ENCODE peak calls at places on chromosomes 3 and 15, in nine cellular contexts. K is ACHN; N is astrocyte; B is activated naive CD8-positive, alpha-beta T cell treated with anti-CD3 and anti-CD28 coated beads, Interleukin-2, amount 10 ng/mL, durations not matched to agents 7 days and 5 days; S is pancreas; P is kidney tubule cell; E is CD4-positive, CD25-positive, alpha-beta regulatory T cell; L is activated CD8-positive, alpha-beta memory T cell treated with anti-CD3 and anti-CD28 coated beads, Interleukin-2, amount 50 U/mL, for 48 hours; V is RKO. F is an unnamed sample.

GRCh38 chr3:63193647-63194046 is 84.5 kb upstream of the SYNPR start:
- DNase-seq in B (no peak), E (no peak), K (peak; percentile 33), L (no peak), S (no peak), P (peak; percentile 25), N (peak; percentile 10), V (peak; percentile 36), F (no peak)

GRCh38 chr15:66294157-66294931 is 976 bp downstream of the DIS3L start:
- DNase-seq in L (no peak), E (peak; percentile 27), V (peak; percentile 97), S (peak; percentile 23), B (no peak), N (peak; percentile 75), P (peak; percentile 81), K (peak; percentile 87), F (peak; percentile 38)

GRCh38 chr15:84840741-84841429 is 23.7 kb downstream of the ALPK3 start:
- DNase-seq in K (no peak), P (peak; percentile 82), B (no peak), E (no peak), L (peak; percentile 44), S (peak; percentile 95), N (peak; percentile 57), V (no peak), F (no peak)

GRCh38 chr3:59451800-59452741 is 402.2 kb upstream of the CFAP20DC start:
- DNase-seq in B (peak; percentile 37), K (no peak), V (no peak), E (peak; percentile 61), L (no peak), S (no peak), N (no peak), P (no peak), F (no peak)

GRCh38 chr3:188759516-188760005 is 412.2 kb upstream of the TPRG1 start:
- DNase-seq in B (no peak), K (no peak), N (no peak), P (no peak), L (no peak), V (no peak), E (no peak), S (no peak), F (no peak)

GRCh38 chr3:126340943-126341754 is 16.1 kb downstream of the KLF15 start:
- DNase-seq in B (peak; percentile 11), E (no peak), N (no peak), S (peak; percentile 10), V (no peak), K (no peak), P (no peak), L (peak; percentile 28), F (no peak)

GRCh38 chr3:10467904-10468610 is 37.3 kb downstream of the ATP2B2 start:
- DNase-seq in K (no peak), P (no peak), N (no peak), S (no peak), V (no peak), E (no peak), L (no peak), B (no peak), F (no peak)

GRCh38 chr3:71444028-71444860 is 139.3 kb downstream of the FOXP1 start:
- DNase-seq in L (peak; percentile 69), P (peak; percentile 82), B (peak; percentile 73), E (peak; percentile 89), K (no peak), S (peak; percentile 44), V (peak; percentile 77), N (peak; percentile 84), F (no peak)

GRCh38 chr15:80183291-80183690 is 30.5 kb downstream of the FAH start:
- DNase-seq in N (no peak), L (no peak), B (no peak), P (no peak), E (no peak), V (no peak), K (no peak), S (no peak), F (no peak)

GRCh38 chr15:23447107-23447500 is at the start of gene GOLGA6L2:
- DNase-seq in V (peak; percentile 85), B (no peak), L (no peak), E (no peak), P (no peak), K (peak; percentile 7), N (no peak), S (no peak), F (peak; percentile 50)

GRCh38 chr3:4994823-4995499 is 15.7 kb downstream of the BHLHE40 start:
- DNase-seq in N (peak; percentile 95), E (no peak), B (no peak), L (peak; percentile 58), S (peak; percentile 57), V (peak; percentile 92), P (peak; percentile 99), K (peak; percentile 89), F (no peak)

GRCh38 chr3:183576487-183577107 is 21.1 kb upstream of the KLHL6 start:
- DNase-seq in N (no peak), E (no peak), S (no peak), V (no peak), B (no peak), K (no peak), P (no peak), L (no peak), F (no peak)

GRCh38 chr15:86850939-86851338 is 771.3 kb downstream of the AGBL1 start:
- DNase-seq in B (no peak), P (no peak), S (no peak), N (no peak), K (no peak), E (no peak), V (no peak), L (no peak), F (no peak)

GRCh38 chr15:80609111-80609510 is 86.0 kb upstream of the ABHD17C start:
- DNase-seq in P (no peak), S (no peak), E (no peak), L (no peak), N (no peak), K (no peak), V (no peak), B (no peak), F (no peak)

GRCh38 chr3:113536627-113537101 is 4.3 kb downstream of the SIDT1 start:
- DNase-seq in P (peak; percentile 62), B (no peak), N (no peak), K (no peak), L (no peak), S (no peak), E (no peak), V (no peak), F (no peak)

GRCh38 chr15:76336254-76337046 is at the start of gene ISL2:
- DNase-seq in N (no peak), V (no peak), L (peak; percentile 89), S (peak; percentile 56), B (peak; percentile 75), P (peak; percentile 65), K (peak; percentile 93), E (peak; percentile 16), F (peak; percentile 97)

GRCh38 chr3:127512256-127512655 is 78.3 kb downstream of the TPRA1 start:
- DNase-seq in P (no peak), V (no peak), L (no peak), E (no peak), B (no peak), K (no peak), N (no peak), S (no peak), F (no peak)

GRCh38 chr3:10248984-10249748 is 907 bp downstream of the TATDN2 start:
- DNase-seq in K (peak; percentile 18), E (peak; percentile 28), N (peak; percentile 6), B (peak; percentile 72), V (peak; percentile 69), P (peak; percentile 25), L (peak; percentile 85), S (peak; percentile 33), F (peak; percentile 29)

GRCh38 chr15:77966540-77967290 is 110.8 kb downstream of the TBC1D2B start:
- DNase-seq in E (peak; percentile 47), K (peak; percentile 37), S (no peak), L (peak; percentile 59), P (peak; percentile 47), V (peak; percentile 52), N (peak; percentile 23), B (peak; percentile 46), F (peak; percentile 46)

GRCh38 chr3:100844063-100844936 is 135.0 kb downstream of the TFG start:
- DNase-seq in V (no peak), E (no peak), L (no peak), S (no peak), B (no peak), K (no peak), P (peak; percentile 83), N (peak; percentile 34), F (no peak)

GRCh38 chr3:175777495-175777894 is 918.4 kb downstream of the NAALADL2 start:
- DNase-seq in L (no peak), E (no peak), P (no peak), V (no peak), K (no peak), B (no peak), N (peak; percentile 69), S (no peak), F (no peak)

GRCh38 chr15:58070801-58071418 is 5.4 kb upstream of the ALDH1A2 start:
- DNase-seq in N (peak; percentile 5), K (peak; percentile 41), V (peak; percentile 61), E (no peak), S (peak; percentile 16), L (peak; percentile 79), B (peak; percentile 60), P (peak; percentile 62), F (peak; percentile 56)

GRCh38 chr15:59291214-59291551 is 81.5 kb downstream of the MYO1E start:
- DNase-seq in L (no peak), P (no peak), B (no peak), K (no peak), E (no peak), S (no peak), V (no peak), N (no peak), F (no peak)

GRCh38 chr3:15284121-15284889 is 48.1 kb downstream of the SH3BP5 start:
- DNase-seq in S (no peak), V (no peak), L (no peak), E (no peak), N (peak; percentile 13), B (no peak), P (peak; percentile 14), K (no peak), F (no peak)

GRCh38 chr15:100931143-100931890 is 12.2 kb downstream of the LRRK1 start:
- DNase-seq in B (no peak), E (no peak), L (no peak), S (no peak), V (no peak), P (no peak), K (no peak), N (no peak), F (no peak)

GRCh38 chr15:35289029-35289617 is 204.0 kb upstream of the NANOGP8 start:
- DNase-seq in K (peak; percentile 51), V (peak; percentile 78), B (no peak), L (no peak), E (no peak), S (no peak), N (peak; percentile 46), P (peak; percentile 69), F (no peak)

GRCh38 chr3:28101672-28102071 is 139.7 kb upstream of the CMC1 start:
- DNase-seq in B (no peak), K (no peak), V (no peak), L (no peak), N (no peak), E (no peak), S (no peak), P (no peak), F (no peak)

GRCh38 chr3:22951910-22952309 is 251.2 kb upstream of the UBE2E2 start:
- DNase-seq in N (no peak), B (no peak), E (no peak), V (no peak), S (no peak), K (no peak), P (peak; percentile 22), L (no peak), F (no peak)

GRCh38 chr3:159852821-159853505 is 135.7 kb upstream of the IL12A start:
- DNase-seq in N (peak; percentile 65), V (no peak), E (no peak), L (no peak), K (peak; percentile 71), S (no peak), P (peak; percentile 80), B (no peak), F (no peak)

GRCh38 chr15:31870336-31871158 is 159.8 kb upstream of the CHRNA7 start:
- DNase-seq in L (peak; percentile 95), N (peak; percentile 48), V (peak; percentile 88), B (peak; percentile 93), P (peak; percentile 87), S (peak; percentile 83), K (peak; percentile 70), E (peak; percentile 83), F (peak; percentile 91)

GRCh38 chr3:8538904-8539303 is 37.3 kb downstream of the LMCD1 start:
- DNase-seq in E (no peak), K (no peak), S (no peak), P (no peak), V (no peak), L (no peak), B (no peak), N (peak; percentile 86), F (no peak)

F was measured in Caco-2.